ENCODE peak calls at places on chromosome 17, in five cellular contexts. L is adrenal gland, N is heart left ventricle, A is tibial artery, C is retinal pigment epithelial cell. V is an unnamed sample.

GRCh38 chr17:58328195-58329034 is at the start of gene TSPOAP1:
- DNase-seq in L (no peak), N (peak; percentile 17), A (no peak), C (no peak), V (no peak)

GRCh38 chr17:8503807-8504206 is 68.1 kb downstream of the NDEL1 start:
- DNase-seq in L (no peak), N (no peak), A (no peak), C (no peak), V (no peak)

GRCh38 chr17:4488989-4489595 is 9.6 kb upstream of the SPNS2 start:
- DNase-seq in L (peak; percentile 63), N (no peak), A (no peak), C (no peak), V (no peak)

GRCh38 chr17:57281887-57282653 is 25.7 kb downstream of the MSI2 start:
- DNase-seq in L (no peak), N (no peak), A (no peak), C (no peak), V (no peak)

GRCh38 chr17:699350-699749 is 15.3 kb downstream of the VPS53 start:
- DNase-seq in L (no peak), N (no peak), A (no peak), C (no peak), V (no peak)

GRCh38 chr17:57135748-57136342 is 50.8 kb downstream of the AKAP1 start:
- DNase-seq in L (no peak), N (no peak), A (peak; percentile 56), C (no peak), V (no peak)

GRCh38 chr17:63498621-63499195 is 21.8 kb downstream of the ACE start:
- DNase-seq in L (no peak), N (no peak), A (no peak), C (no peak), V (no peak)

GRCh38 chr17:19284005-19284959 is 47.1 kb downstream of the EPN2 start:
- DNase-seq in L (no peak), N (no peak), A (no peak), C (no peak), V (no peak)

GRCh38 chr17:59287452-59287851 is 44.0 kb upstream of the YPEL2 start:
- DNase-seq in L (no peak), N (no peak), A (no peak), C (no peak), V (no peak)

GRCh38 chr17:8226536-8227237 is 16.3 kb upstream of the AURKB start:
- DNase-seq in L (peak; percentile 88), N (peak; percentile 76), A (peak; percentile 92), C (peak; percentile 75), V (peak; percentile 88)

GRCh38 chr17:55795098-55795497 is 44.2 kb downstream of the PCTP start:
- DNase-seq in L (no peak), N (no peak), A (no peak), C (no peak), V (no peak)

DNA sequence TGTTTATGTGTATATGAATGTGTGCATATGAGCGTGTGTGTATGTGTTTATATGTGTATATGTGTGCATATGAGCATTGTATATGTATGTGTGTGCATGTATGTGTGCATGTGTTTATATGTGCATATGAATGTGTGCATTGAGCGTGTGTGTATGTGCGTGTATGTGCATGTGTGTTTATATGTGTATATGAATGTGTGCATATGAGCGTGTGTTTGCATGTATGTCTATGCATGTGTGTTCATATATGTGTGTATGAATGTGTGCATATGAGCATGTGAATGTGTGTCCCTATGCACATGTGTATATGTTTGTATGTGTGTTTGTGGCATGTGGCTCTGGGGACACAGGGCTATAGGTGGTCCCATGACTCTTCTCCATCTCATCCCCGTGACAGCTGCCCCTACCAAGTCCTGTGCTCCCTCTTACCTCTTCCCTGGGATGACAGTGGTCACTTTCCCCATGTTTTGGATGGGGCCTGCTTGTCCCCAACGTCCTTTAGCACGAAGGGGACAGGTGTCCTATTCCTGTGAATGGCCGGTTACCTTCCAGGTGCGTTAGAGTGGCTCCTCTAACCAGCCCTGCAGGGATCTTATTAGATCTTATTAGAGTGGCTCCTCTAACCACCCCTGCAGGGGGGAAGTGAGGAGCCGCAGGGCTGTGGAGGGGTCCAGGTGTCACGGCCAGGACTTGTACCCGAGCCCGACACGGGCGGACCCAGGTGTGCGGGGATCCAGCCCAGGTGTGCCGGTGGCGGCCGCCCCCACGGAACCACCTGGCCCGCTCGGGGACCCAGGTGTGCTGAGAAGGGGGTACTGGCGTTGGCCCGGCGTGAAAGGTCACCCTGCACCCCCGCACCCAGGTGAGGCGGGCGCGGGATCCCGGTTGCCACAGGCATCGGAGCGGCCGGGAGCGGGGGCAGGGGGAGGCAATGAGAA is 105.6 kb downstream of the SEC14L1 start:
- DNase-seq in L (no peak), N (no peak), A (no peak), C (no peak), V (no peak)
- H3K4me3 ChIP-seq in L (peak overlapping the region; percentile 74), N (peak overlapping the region; percentile 75), A (peak overlapping the region; percentile 62), C (peak overlapping the region; percentile 48), V (peak overlapping the region; percentile 78)

DNA sequence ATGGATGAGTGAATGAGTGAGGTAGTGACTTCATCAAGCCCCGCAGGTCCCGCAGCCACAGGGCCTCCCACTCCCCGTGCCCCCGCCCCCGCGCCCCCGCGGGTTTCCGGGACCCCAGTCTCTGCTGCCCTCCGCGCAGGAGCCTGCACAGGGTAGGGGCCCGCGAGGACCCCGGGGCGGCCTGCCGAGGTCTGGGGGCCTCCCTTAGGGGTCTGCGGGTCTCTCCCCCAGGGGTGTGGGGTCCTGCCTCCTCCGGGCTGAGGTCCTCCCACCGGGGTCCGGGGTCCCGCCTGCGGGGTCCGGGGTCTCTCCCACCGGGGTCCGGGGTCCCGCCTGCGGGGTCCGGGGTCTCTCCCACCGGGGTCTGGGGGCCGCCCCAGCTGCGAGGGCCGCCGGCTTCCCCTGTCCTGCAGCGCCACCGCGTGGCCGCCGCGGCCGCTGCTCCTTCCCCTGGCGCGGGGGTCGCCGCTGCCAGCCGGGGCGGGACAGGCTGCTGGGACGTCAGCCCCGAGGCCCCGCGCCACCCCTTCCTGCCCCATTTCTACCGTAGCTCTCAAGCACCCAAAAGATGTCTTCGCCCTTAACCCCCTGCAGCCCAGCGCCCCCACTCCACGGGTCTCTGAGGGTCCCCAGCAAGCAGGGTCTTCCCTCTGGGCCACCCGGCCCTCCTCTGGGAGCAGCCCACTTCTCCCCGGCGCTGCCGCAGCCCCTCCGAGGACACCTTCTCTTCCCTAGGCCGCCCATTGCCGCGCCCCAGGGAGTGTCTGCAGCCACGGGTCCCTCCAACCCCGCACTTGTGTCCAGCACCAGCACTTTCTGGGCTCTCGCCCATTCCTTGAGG is 10.4 kb upstream of the CHMP6 start:
- DNase-seq in L (no peak), N (no peak), A (no peak), C (no peak), V (no peak)
- H3K4me3 ChIP-seq in L (no peak overlapping the region), N (no peak overlapping the region), A (peak overlapping the region; percentile 16), C (no peak overlapping the region), V (peak overlapping the region; percentile 11)

GRCh38 chr17:16511515-16511914 is 19.5 kb upstream of the LRRC75A start:
- DNase-seq in L (no peak), N (no peak), A (peak; percentile 4), C (no peak), V (no peak)
- H3K4me3 ChIP-seq in L (no peak overlapping the region), N (no peak overlapping the region), A (no peak overlapping the region), C (no peak overlapping the region), V (no peak overlapping the region)

DNA sequence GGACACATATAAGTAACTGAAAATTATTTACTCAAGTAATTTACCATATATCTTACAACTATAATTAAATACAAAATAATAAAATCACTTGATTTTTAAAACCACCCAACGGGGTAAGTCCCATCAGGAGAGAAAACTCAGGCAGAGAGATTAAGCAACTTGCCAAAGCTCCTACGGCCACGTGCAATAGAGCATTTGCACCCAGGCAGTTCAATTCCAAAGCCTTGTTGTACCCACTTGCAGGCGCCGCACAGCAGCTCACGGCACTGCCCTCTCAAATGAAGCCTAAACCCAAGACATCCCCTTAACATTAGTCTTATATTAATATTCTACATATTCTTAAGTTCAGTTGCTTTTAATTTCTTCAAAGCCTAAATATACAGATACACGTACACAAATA is 75.7 kb downstream of the SPAG9 start:
- DNase-seq in L (no peak), N (no peak), A (no peak), C (no peak), V (no peak)
- H3K4me3 ChIP-seq in L (peak overlapping the region; percentile 21), N (no peak overlapping the region), A (no peak overlapping the region), C (peak overlapping the region; percentile 54), V (no peak overlapping the region)

DNA sequence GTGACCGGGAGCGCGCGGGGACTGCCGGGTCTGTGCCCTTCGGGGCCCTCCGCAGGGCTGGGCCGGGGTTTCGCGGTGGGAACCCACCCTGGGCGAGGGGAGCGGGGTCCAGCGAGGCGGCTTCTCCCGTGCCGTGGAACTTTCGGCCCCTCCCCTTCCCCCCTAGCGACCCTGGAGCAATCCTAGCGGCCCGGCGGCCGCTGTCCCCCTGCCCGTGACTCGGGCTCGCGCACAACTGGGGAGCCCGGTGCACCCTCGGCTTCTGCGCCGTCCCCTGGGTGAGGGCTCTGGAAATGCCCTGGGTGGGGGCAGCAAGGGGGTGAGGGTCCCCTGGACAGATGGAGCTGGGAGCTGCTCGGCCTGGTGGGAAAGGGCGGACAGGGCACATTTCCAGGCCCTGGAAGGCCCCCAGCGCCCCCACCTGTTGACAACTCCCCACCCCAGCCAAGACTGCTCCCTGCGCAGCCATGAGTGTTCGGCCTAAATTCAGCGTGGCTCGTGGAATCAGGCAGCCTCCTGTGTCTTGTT is 562 bp downstream of the UTS2R start:
- DNase-seq in L (no peak), N (no peak), A (no peak), C (no peak), V (no peak)
- H3K4me3 ChIP-seq in L (no peak overlapping the region), N (peak overlapping the region; percentile 49), A (peak overlapping the region; percentile 8), C (peak overlapping the region; percentile 31), V (peak overlapping the region; percentile 64)